ENCODE peak calls at places on chromosome 21, in six cellular contexts. G is H9, R is neuronal stem cell, M is mesendoderm, X is IMR-90, B is H1. U is an unnamed sample.

GRCh38 chr21:31594279-31594678 is 65.2 kb upstream of the SOD1 start:
- DNase-seq in G (no peak), R (no peak), M (no peak), X (no peak), B (no peak), U (no peak)

GRCh38 chr21:24255591-24255990 is 1351.7 kb downstream of the MRPL39 start:
- DNase-seq in G (no peak), R (no peak), M (no peak), X (no peak), B (no peak), U (no peak)

GRCh38 chr21:45072963-45073300 is 1.4 kb upstream of the ADARB1 start:
- DNase-seq in G (no peak), R (no peak), M (no peak), X (no peak), B (no peak), U (no peak)

GRCh38 chr21:38989745-38990423 is 184.2 kb downstream of the ETS2 start:
- DNase-seq in G (no peak), R (peak), M (no peak), X (peak), B (no peak), U (peak)

GRCh38 chr21:29487154-29487553 is 188.4 kb downstream of the BACH1 start:
- DNase-seq in G (no peak), R (no peak), M (no peak), X (no peak), B (no peak), U (no peak)

GRCh38 chr21:34840693-34841092 is 171.9 kb downstream of the CLIC6 start:
- DNase-seq in G (no peak), R (no peak), M (no peak), X (no peak), B (no peak), U (no peak)

GRCh38 chr21:34198232-34199120 is 125.1 kb downstream of the MRPS6 start:
- DNase-seq in G (no peak), R (no peak), M (no peak), X (no peak), B (no peak), U (no peak)

GRCh38 chr21:34579411-34579810 is 35.5 kb downstream of the RCAN1 start:
- DNase-seq in G (no peak), R (no peak), M (no peak), X (peak), B (no peak), U (peak)

GRCh38 chr21:27525780-27526179 is 558.9 kb upstream of the ADAMTS5 start:
- DNase-seq in G (no peak), R (no peak), M (no peak), X (no peak), B (no peak), U (no peak)

GRCh38 chr21:32021319-32022027 is 148.7 kb downstream of the HUNK start:
- DNase-seq in G (no peak), R (no peak), M (no peak), X (no peak), B (no peak), U (no peak)

GRCh38 chr21:44870748-44871495 is 2.6 kb downstream of the PTTG1IP start:
- DNase-seq in G (no peak), R (no peak), M (no peak), X (no peak), B (no peak), U (peak)

GRCh38 chr21:39685236-39685635 is 59.7 kb upstream of the IGSF5 start:
- DNase-seq in G (no peak), R (no peak), M (no peak), X (no peak), B (no peak), U (no peak)

GRCh38 chr21:44083631-44084291 is 23.4 kb upstream of the PWP2 start:
- DNase-seq in G (no peak), R (no peak), M (no peak), X (no peak), B (no peak), U (no peak)

GRCh38 chr21:33401617-33401967 is 1.6 kb upstream of the IFNGR2 start:
- DNase-seq in G (no peak), R (no peak), M (no peak), X (no peak), B (no peak), U (peak)

GRCh38 chr21:32392880-32393676 is at the start of gene URB1:
- DNase-seq in G (peak), R (peak), M (peak), X (peak), B (peak), U (peak)

GRCh38 chr21:33023574-33024277 is 2.0 kb upstream of the OLIG2 start:
- DNase-seq in G (peak), R (no peak), M (no peak), X (no peak), B (no peak), U (no peak)

GRCh38 chr21:32328595-32328994 is 29.9 kb downstream of the MRAP start:
- DNase-seq in G (no peak), R (no peak), M (no peak), X (peak), B (no peak), U (peak)

GRCh38 chr21:33651965-33652680 is 9.8 kb downstream of the ITSN1 start:
- DNase-seq in G (no peak), R (no peak), M (peak), X (no peak), B (no peak), U (no peak)

GRCh38 chr21:35168702-35169101 is 119.6 kb upstream of the RUNX1 start:
- DNase-seq in G (no peak), R (no peak), M (peak), X (no peak), B (no peak), U (peak)

GRCh38 chr21:36246080-36246631 is 73.8 kb upstream of the MORC3 start:
- DNase-seq in G (peak), R (no peak), M (no peak), X (no peak), B (no peak), U (no peak)

GRCh38 chr21:44305691-44306090 is 5.8 kb downstream of the PFKL start:
- DNase-seq in G (no peak), R (no peak), M (no peak), X (no peak), B (no peak), U (no peak)

GRCh38 chr21:33414926-33415325 is 11.7 kb downstream of the IFNGR2 start:
- DNase-seq in G (no peak), R (no peak), M (no peak), X (no peak), B (no peak), U (no peak)

GRCh38 chr21:44869860-44870747 is 3.4 kb downstream of the PTTG1IP start:
- DNase-seq in G (peak), R (no peak), M (peak), X (peak), B (no peak), U (peak)

GRCh38 chr21:41673596-41674335 is 93.1 kb downstream of the RIPK4 start:
- DNase-seq in G (no peak), R (no peak), M (no peak), X (no peak), B (no peak), U (no peak)

GRCh38 chr21:29114765-29115164 is 15.7 kb upstream of the MAP3K7CL start:
- DNase-seq in G (no peak), R (no peak), M (peak), X (peak), B (peak), U (peak)

GRCh38 chr21:44455524-44456206 is 355 bp downstream of the LRRC3 start:
- DNase-seq in G (peak), R (peak), M (peak), X (no peak), B (no peak), U (peak)

GRCh38 chr21:29712818-29713217 is 227.0 kb downstream of the GRIK1 start:
- DNase-seq in G (no peak), R (no peak), M (no peak), X (no peak), B (no peak), U (no peak)

GRCh38 chr21:42964086-42964485 is 10.3 kb upstream of the PKNOX1 start:
- DNase-seq in G (no peak), R (no peak), M (no peak), X (no peak), B (no peak), U (no peak)
- H2BK5ac ChIP-seq in G (no peak), R (no peak), M (no peak), X (no peak), B (peak), U (no peak)

GRCh38 chr21:26142363-26142762 is 28.2 kb downstream of the APP start:
- DNase-seq in G (no peak), R (no peak), M (no peak), X (no peak), B (no peak), U (no peak)

GRCh38 chr21:26137379-26138060 is 33.0 kb downstream of the APP start:
- DNase-seq in G (no peak), R (no peak), M (no peak), X (no peak), B (no peak), U (peak)

GRCh38 chr21:26136686-26137085 is 33.9 kb downstream of the APP start:
- DNase-seq in G (no peak), R (no peak), M (no peak), X (no peak), B (no peak), U (no peak)

GRCh38 chr21:26138615-26139257 is 31.8 kb downstream of the APP start:
- DNase-seq in G (no peak), R (no peak), M (no peak), X (no peak), B (no peak), U (peak)

DNA sequence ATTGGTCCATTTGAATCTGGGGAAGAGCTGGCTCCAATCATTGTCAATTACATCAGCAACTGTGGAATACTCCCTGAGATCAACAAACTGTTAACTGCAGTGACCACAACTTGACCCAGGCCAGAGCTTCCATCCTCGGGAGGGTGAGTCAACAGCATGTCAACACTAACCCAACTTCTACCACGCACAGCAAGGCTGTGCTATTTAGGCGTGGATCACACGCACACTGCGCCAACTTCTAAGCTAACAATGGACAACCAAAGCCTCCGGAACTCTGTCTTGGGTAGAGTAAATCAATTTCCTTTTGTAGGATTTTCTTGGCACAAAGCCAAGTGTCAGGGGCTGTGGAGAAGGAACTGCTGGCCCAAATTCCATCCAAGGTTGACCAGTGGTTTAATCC is 30.4 kb downstream of the APP start:
- DNase-seq in G (no peak), R (no peak), M (peak), X (peak), B (no peak), U (peak)
- H2BK15ac ChIP-seq in G (no peak), R (no peak), M (no peak), X (no peak), B (no peak), U (no peak)

DNA sequence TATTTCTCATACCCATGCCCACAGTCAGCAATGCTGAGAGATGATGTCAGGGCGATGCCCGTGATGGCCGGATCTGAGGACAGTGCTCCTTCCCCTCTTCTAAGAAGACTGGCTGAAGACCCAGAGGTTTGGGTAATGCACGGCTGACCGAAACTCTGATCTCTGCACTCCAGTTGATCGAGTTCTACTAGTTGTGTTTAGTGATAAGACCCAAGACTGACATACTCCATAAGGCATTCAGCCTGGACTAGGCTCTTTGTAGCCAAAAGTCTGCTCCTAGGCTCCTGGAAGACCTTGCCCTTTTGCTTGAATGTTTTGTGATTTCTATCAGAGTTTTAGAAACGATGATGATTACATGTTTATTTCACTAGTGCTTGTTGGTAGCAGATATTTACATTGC is 251.5 kb downstream of the DYRK1A start:
- DNase-seq in G (no peak), R (no peak), M (no peak), X (no peak), B (no peak), U (no peak)
- H4K8ac ChIP-seq in G (no peak), R (no peak), M (no peak), X (no peak), B (no peak), U (no peak)

DNA sequence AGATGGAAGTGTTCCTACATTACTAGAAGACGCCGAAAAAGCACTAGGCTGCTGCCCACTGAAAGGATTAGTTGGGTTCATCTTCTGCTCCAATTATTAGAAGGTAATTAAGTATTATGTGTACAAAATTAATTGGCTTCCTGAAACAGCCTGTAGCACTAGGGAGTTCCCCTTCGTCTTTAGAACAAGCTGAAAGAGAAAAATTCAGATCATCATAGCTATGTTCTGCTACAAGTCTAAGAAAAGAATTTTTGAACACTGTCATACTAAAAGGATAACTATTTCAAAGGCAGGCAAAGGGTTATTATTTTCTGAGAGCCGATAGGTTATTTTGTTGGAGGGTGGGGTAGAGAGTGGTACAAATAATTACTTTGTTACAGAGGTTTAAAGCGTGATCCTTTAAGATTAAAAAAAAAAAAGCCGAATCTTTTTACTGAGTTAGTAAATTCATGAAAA is at the start of gene MCM3AP:
- DNase-seq in G (no peak), R (no peak), M (no peak), X (no peak), B (no peak), U (no peak)
- H2BK5ac ChIP-seq in G (no peak), R (peak), M (peak), X (peak), B (peak), U (peak)

GRCh38 chr21:15135867-15136629 is 71.2 kb upstream of the NRIP1 start:
- DNase-seq in G (no peak), R (no peak), M (no peak), X (no peak), B (no peak), U (no peak)
- H2BK15ac ChIP-seq in G (no peak), R (no peak), M (no peak), X (no peak), B (no peak), U (no peak)